ENCODE peak calls at places on chromosomes 7 and 10, in ten cellular contexts. One of them, this sample, is unnamed.

GRCh38 chr7:102874166-102874829 is 38.5 kb upstream of the LRRC17 start:
- DNase-seq in NCI-H1092 treated with DMSO at 0.1 percent for 48 hours: no peak
- DNase-seq in iris pigment epithelial cell: peak; percentile 96
- DNase-seq in Kasumi-1: no peak
- DNase-seq in activated T-cell treated with anti-CD3 and anti-CD28 coated beads for 1 hour: no peak
- DNase-seq in epithelial cell of prostate: peak; percentile 60
- DNase-seq in smooth muscle cell of the brain vasculature: no peak
- DNase-seq in naive thymus-derived CD4-positive, alpha-beta T cell: no peak
- DNase-seq in skeletal muscle cell: no peak
- DNase-seq in osteocyte: no peak
- DNase-seq in this sample: no peak

GRCh38 chr10:97078280-97079156 is 107.2 kb downstream of the SLIT1 start:
- DNase-seq in NCI-H1092 treated with DMSO at 0.1 percent for 48 hours: no peak
- DNase-seq in activated T-cell treated with anti-CD3 and anti-CD28 coated beads for 1 hour: no peak
- DNase-seq in iris pigment epithelial cell: no peak
- DNase-seq in naive thymus-derived CD4-positive, alpha-beta T cell: no peak
- DNase-seq in skeletal muscle cell: no peak
- DNase-seq in epithelial cell of prostate: no peak
- DNase-seq in osteocyte: no peak
- DNase-seq in Kasumi-1: no peak
- DNase-seq in smooth muscle cell of the brain vasculature: no peak
- DNase-seq in this sample: no peak

GRCh38 chr7:132149801-132150310 is 426.4 kb downstream of the PLXNA4 start:
- DNase-seq in skeletal muscle cell: no peak
- DNase-seq in NCI-H1092 treated with DMSO at 0.1 percent for 48 hours: no peak
- DNase-seq in naive thymus-derived CD4-positive, alpha-beta T cell: no peak
- DNase-seq in iris pigment epithelial cell: no peak
- DNase-seq in activated T-cell treated with anti-CD3 and anti-CD28 coated beads for 1 hour: no peak
- DNase-seq in Kasumi-1: no peak
- DNase-seq in osteocyte: no peak
- DNase-seq in epithelial cell of prostate: no peak
- DNase-seq in smooth muscle cell of the brain vasculature: no peak
- DNase-seq in this sample: no peak

GRCh38 chr10:128576916-128577670 is 450.9 kb upstream of the MKI67 start:
- DNase-seq in naive thymus-derived CD4-positive, alpha-beta T cell: no peak
- DNase-seq in Kasumi-1: no peak
- DNase-seq in iris pigment epithelial cell: no peak
- DNase-seq in osteocyte: no peak
- DNase-seq in smooth muscle cell of the brain vasculature: no peak
- DNase-seq in NCI-H1092 treated with DMSO at 0.1 percent for 48 hours: no peak
- DNase-seq in epithelial cell of prostate: no peak
- DNase-seq in skeletal muscle cell: peak; percentile 57
- DNase-seq in activated T-cell treated with anti-CD3 and anti-CD28 coated beads for 1 hour: no peak
- DNase-seq in this sample: no peak

GRCh38 chr7:151857412-151857811 is 19.5 kb downstream of the PRKAG2 start:
- DNase-seq in osteocyte: no peak
- DNase-seq in epithelial cell of prostate: no peak
- DNase-seq in skeletal muscle cell: no peak
- DNase-seq in smooth muscle cell of the brain vasculature: no peak
- DNase-seq in NCI-H1092 treated with DMSO at 0.1 percent for 48 hours: no peak
- DNase-seq in Kasumi-1: no peak
- DNase-seq in activated T-cell treated with anti-CD3 and anti-CD28 coated beads for 1 hour: no peak
- DNase-seq in iris pigment epithelial cell: no peak
- DNase-seq in naive thymus-derived CD4-positive, alpha-beta T cell: no peak
- DNase-seq in this sample: no peak

GRCh38 chr7:30745251-30745650 is 6.7 kb upstream of the INMT start:
- DNase-seq in activated T-cell treated with anti-CD3 and anti-CD28 coated beads for 1 hour: no peak
- DNase-seq in smooth muscle cell of the brain vasculature: no peak
- DNase-seq in epithelial cell of prostate: no peak
- DNase-seq in NCI-H1092 treated with DMSO at 0.1 percent for 48 hours: no peak
- DNase-seq in Kasumi-1: no peak
- DNase-seq in skeletal muscle cell: no peak
- DNase-seq in iris pigment epithelial cell: no peak
- DNase-seq in osteocyte: no peak
- DNase-seq in naive thymus-derived CD4-positive, alpha-beta T cell: no peak
- DNase-seq in this sample: no peak

GRCh38 chr10:71744897-71745658 is 25.5 kb upstream of the C10orf105 start:
- DNase-seq in activated T-cell treated with anti-CD3 and anti-CD28 coated beads for 1 hour: no peak
- DNase-seq in naive thymus-derived CD4-positive, alpha-beta T cell: no peak
- DNase-seq in skeletal muscle cell: no peak
- DNase-seq in epithelial cell of prostate: no peak
- DNase-seq in smooth muscle cell of the brain vasculature: no peak
- DNase-seq in osteocyte: no peak
- DNase-seq in iris pigment epithelial cell: no peak
- DNase-seq in Kasumi-1: no peak
- DNase-seq in NCI-H1092 treated with DMSO at 0.1 percent for 48 hours: no peak
- DNase-seq in this sample: no peak

GRCh38 chr7:69695998-69696657 is 97.9 kb downstream of the AUTS2 start:
- DNase-seq in skeletal muscle cell: no peak
- DNase-seq in smooth muscle cell of the brain vasculature: no peak
- DNase-seq in iris pigment epithelial cell: no peak
- DNase-seq in epithelial cell of prostate: no peak
- DNase-seq in osteocyte: no peak
- DNase-seq in naive thymus-derived CD4-positive, alpha-beta T cell: no peak
- DNase-seq in NCI-H1092 treated with DMSO at 0.1 percent for 48 hours: no peak
- DNase-seq in activated T-cell treated with anti-CD3 and anti-CD28 coated beads for 1 hour: no peak
- DNase-seq in Kasumi-1: no peak
- DNase-seq in this sample: no peak

GRCh38 chr7:104790440-104790839 is 223.6 kb upstream of the KMT2E start:
- DNase-seq in iris pigment epithelial cell: no peak
- DNase-seq in naive thymus-derived CD4-positive, alpha-beta T cell: no peak
- DNase-seq in epithelial cell of prostate: no peak
- DNase-seq in NCI-H1092 treated with DMSO at 0.1 percent for 48 hours: no peak
- DNase-seq in activated T-cell treated with anti-CD3 and anti-CD28 coated beads for 1 hour: no peak
- DNase-seq in osteocyte: no peak
- DNase-seq in Kasumi-1: no peak
- DNase-seq in skeletal muscle cell: no peak
- DNase-seq in smooth muscle cell of the brain vasculature: no peak
- DNase-seq in this sample: no peak